ENCODE peak calls at places on chromosomes 13 and 19, in four cellular contexts. B is K562, U is HepG2, Z is GM12878. T is an unnamed sample.

GRCh38 chr13:101544979-101545378 is 92.5 kb downstream of the ITGBL1 start:
- DNase-seq in B (no peak), U (no peak), Z (no peak), T (no peak)

GRCh38 chr13:30091691-30092090 is 215.7 kb downstream of the KATNAL1 start:
- DNase-seq in B (no peak), U (no peak), Z (no peak), T (no peak)

GRCh38 chr13:93169980-93170379 is 56.6 kb upstream of the GPC6 start:
- DNase-seq in B (no peak), U (peak; percentile 18), Z (no peak), T (peak; percentile 40)

GRCh38 chr13:75480691-75481175 is 1.2 kb downstream of the TBC1D4 start:
- DNase-seq in B (peak; percentile 55), U (peak; percentile 53), Z (no peak), T (peak; percentile 5)

GRCh38 chr13:29513981-29514719 is 81.3 kb downstream of the SLC7A1 start:
- DNase-seq in B (no peak), U (no peak), Z (no peak), T (no peak)

GRCh38 chr13:68027311-68027710 is 797.2 kb upstream of the PCDH9 start:
- DNase-seq in B (no peak), U (no peak), Z (no peak), T (no peak)

GRCh38 chr19:17073869-17074627 is 1.2 kb downstream of the HAUS8 start:
- DNase-seq in B (peak; percentile 74), U (no peak), Z (no peak), T (no peak)

GRCh38 chr13:42812311-42812710 is 30.9 kb downstream of the FAM216B start:
- DNase-seq in B (no peak), U (no peak), Z (no peak), T (no peak)

GRCh38 chr19:5358173-5358800 is 17.7 kb upstream of the PTPRS start:
- DNase-seq in B (peak; percentile 50), U (peak; percentile 27), Z (no peak), T (peak; percentile 36)

GRCh38 chr13:99892866-99893504 is 78.6 kb downstream of the ZIC5 start:
- DNase-seq in B (no peak), U (no peak), Z (no peak), T (no peak)

GRCh38 chr13:98482476-98483444 is 94.1 kb downstream of the STK24 start:
- DNase-seq in B (no peak), U (no peak), Z (no peak), T (no peak)

GRCh38 chr19:57241181-57241580 is 749 bp downstream of the ZNF805 start:
- DNase-seq in B (peak; percentile 13), U (peak; percentile 12), Z (no peak), T (no peak)

GRCh38 chr19:50512112-50512998 is 1.4 kb downstream of the ASPDH start:
- DNase-seq in B (no peak), U (no peak), Z (no peak), T (no peak)

GRCh38 chr19:18856385-18857126 is 24.8 kb downstream of the UPF1 start:
- DNase-seq in B (peak; percentile 40), U (no peak), Z (no peak), T (no peak)

GRCh38 chr19:37362733-37363132 is 8.2 kb upstream of the ZNF527 start:
- DNase-seq in B (peak; percentile 42), U (peak; percentile 42), Z (no peak), T (peak; percentile 62)

GRCh38 chr13:95643471-95643813 is 1.1 kb downstream of the DZIP1 start:
- DNase-seq in B (no peak), U (peak; percentile 6), Z (no peak), T (no peak)

DNA sequence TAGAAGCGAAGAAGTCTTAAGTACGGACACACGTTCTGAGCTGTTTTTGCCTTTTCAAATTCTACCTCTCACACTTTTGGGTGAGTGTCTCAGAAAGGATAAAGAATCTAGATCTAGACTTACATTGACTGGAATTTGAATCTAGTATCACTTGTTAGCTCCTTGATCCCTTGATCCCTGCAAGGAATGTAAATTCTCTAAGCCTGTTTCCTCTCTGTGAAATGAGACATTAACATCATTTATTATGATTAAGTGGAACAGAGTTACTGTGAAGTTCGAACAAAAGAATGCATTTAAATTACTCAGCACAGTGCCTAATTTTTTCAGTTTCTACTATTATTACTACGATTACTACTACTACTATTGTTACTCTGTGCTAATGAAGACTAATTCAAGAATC is 86.6 kb upstream of the POSTN start:
- DNase-seq in B (no peak), U (no peak), Z (no peak), T (no peak)
- TF ChIP-seq CHD4 in B (no peak), U (no peak), Z (no peak), T (no peak)

GRCh38 chr13:48496796-48497195 is 36.1 kb downstream of the RCBTB2 start:
- DNase-seq in B (no peak), U (no peak), Z (no peak), T (no peak)

GRCh38 chr13:48493076-48493765 is 39.7 kb downstream of the RCBTB2 start:
- DNase-seq in B (peak; percentile 15), U (no peak), Z (no peak), T (no peak)

GRCh38 chr13:48493851-48494250 is 39.0 kb downstream of the RCBTB2 start:
- DNase-seq in B (no peak), U (no peak), Z (no peak), T (no peak)

GRCh38 chr13:48496271-48496670 is 36.6 kb downstream of the RCBTB2 start:
- DNase-seq in B (no peak), U (no peak), Z (no peak), T (no peak)

DNA sequence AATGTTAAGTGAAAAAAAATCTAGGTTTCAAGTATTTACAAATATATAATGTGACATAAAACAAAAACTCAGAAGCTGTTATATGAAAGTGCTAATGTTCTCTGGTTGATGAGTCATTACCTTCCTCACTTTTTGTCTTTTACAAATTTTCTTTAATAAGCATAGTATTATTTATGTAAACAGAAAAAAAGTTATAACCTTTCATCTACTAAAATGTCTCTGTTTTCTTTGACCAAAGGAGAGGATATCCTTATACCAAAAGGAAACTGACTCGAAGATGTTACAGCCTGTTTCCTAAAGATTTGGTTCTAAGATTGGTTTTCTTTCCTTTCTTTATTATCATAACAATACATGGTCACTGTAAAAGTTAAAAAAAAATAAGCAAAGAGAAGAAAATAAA is 38.0 kb downstream of the RCBTB2 start:
- DNase-seq in B (no peak), U (no peak), Z (no peak), T (no peak)
- H3K4me2 ChIP-seq in B (no peak overlapping the region), U (no peak overlapping the region), Z (peak overlapping the region; percentile 40), T (no peak overlapping the region)

GRCh38 chr19:1260749-1261511 is 8.2 kb upstream of the CIRBP start:
- DNase-seq in B (peak; percentile 98), U (peak; percentile 88), Z (peak; percentile 85), T (peak; percentile 95)
- H3K4me3 ChIP-seq in B (peak overlapping the region; percentile 66), U (peak overlapping the region; percentile 81), Z (peak overlapping the region; percentile 92), T (peak overlapping the region; percentile 73)

GRCh38 chr13:80341771-80342271 is 895 bp upstream of the SPRY2 start:
- DNase-seq in B (peak; percentile 44), U (peak; percentile 49), Z (no peak), T (peak; percentile 54)
- TF ChIP-seq CHD4 in B (no peak), U (no peak), Z (no peak), T (no peak)

GRCh38 chr13:103030776-103031175 is 35.4 kb downstream of the SLC10A2 start:
- DNase-seq in B (no peak), U (no peak), Z (no peak), T (no peak)
- H3K4me2 ChIP-seq in B (no peak overlapping the region), U (no peak overlapping the region), Z (peak overlapping the region; percentile 67), T (no peak overlapping the region)

GRCh38 chr13:51920267-51920666 is 58.5 kb downstream of the CCDC70 start:
- DNase-seq in B (no peak), U (no peak), Z (no peak), T (no peak)

GRCh38 chr13:51916962-51917361 is 55.2 kb downstream of the CCDC70 start:
- DNase-seq in B (no peak), U (no peak), Z (no peak), T (no peak)

GRCh38 chr13:51921790-51922740 is 60.3 kb downstream of the CCDC70 start:
- DNase-seq in B (peak; percentile 89), U (no peak), Z (no peak), T (no peak)

GRCh38 chr13:51920786-51921185 is 59.0 kb downstream of the CCDC70 start:
- DNase-seq in B (no peak), U (no peak), Z (no peak), T (no peak)

GRCh38 chr13:51919531-51919930 is 57.8 kb downstream of the CCDC70 start:
- DNase-seq in B (no peak), U (no peak), Z (no peak), T (no peak)
- H3K4me3 ChIP-seq in B (no peak overlapping the region), U (no peak overlapping the region), Z (no peak overlapping the region), T (no peak overlapping the region)

DNA sequence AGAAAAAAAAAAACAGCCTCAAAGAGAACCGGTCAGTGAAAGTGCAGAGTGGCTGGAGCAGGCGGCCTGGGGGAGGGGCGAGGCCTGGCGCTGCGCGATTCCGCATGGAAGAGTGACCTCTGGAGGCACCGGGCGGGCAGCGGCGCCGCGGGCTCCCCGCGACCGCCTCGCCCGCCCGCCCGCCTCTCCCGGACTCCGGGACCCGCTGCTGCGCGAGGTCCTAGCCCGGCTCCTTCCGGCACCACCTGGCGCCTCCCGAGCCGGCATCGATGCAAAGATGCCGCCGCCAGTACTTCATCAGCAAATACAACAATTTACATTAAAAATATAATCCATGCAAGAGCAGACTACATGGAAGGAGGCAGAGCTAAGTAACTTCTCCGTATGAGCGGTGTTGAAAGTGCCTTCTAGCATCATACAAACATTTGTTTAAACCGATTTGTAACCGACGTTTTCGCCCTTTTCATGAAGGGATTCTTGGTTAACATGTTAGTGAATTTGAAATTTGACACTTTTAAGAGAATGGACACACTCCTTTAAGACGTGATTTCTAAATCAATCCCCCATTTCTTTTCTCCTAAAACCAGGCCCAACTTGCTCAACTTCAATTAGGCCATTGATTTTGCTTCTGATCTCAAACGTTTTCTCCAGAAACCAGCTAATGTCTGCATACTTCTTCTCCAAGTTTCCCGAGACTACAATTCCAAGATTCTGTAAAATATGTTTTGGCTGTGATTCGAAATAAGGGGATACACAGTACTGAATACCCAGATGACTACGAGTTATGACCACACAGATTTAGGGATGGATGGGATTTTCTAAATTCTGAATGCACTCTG is 2.1 kb downstream of the EFNB2 start:
- DNase-seq in B (no peak), U (peak; percentile 21), Z (no peak), T (peak; percentile 56)
- TF ChIP-seq CHD4 in B (no peak), U (no peak), Z (no peak), T (no peak)

DNA sequence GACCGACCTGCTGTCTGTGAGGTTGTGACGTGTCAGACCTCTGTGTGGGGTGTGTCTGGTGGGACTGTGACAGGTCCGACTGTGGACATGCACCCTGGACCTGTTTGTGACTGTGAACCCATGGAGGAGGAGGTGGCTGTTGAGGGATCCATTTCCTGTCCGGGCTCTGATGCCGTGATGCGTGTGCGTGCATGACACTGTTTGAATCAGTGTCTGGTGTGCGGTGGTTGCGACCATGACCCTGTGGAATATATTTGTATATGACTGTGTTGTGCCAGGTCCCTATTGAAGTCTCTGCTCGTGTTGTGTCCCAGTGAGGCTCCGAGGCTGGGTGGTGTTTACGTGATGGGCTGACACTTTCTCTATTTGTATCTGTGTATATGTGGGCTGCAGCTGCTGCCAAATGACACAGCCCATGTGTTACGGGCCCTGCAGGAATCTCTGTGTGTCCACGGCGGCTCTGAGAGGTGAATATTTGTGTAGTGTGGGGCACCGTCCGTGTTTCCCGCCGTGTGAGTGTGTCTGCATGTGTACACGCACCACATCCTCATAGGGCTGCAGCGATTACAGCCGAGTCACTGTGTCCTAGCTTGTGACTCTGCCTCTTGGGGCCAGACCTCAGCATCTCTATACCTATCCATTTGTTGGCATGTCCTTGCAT is 18.3 kb downstream of the CCDC97 start:
- DNase-seq in B (peak; percentile 21), U (no peak), Z (no peak), T (peak; percentile 56)
- H3K4me2 ChIP-seq in B (peak overlapping the region; percentile 8), U (no peak overlapping the region), Z (peak overlapping the region; percentile 93), T (peak overlapping the region; percentile 54)

GRCh38 chr19:38658462-38659306 is 11.2 kb downstream of the ACTN4 start:
- DNase-seq in B (no peak), U (peak; percentile 95), Z (no peak), T (peak; percentile 99)
- H3K4me3 ChIP-seq in B (no peak overlapping the region), U (no peak overlapping the region), Z (no peak overlapping the region), T (peak overlapping the region; percentile 25)

T was measured in A549.